ENCODE peak calls at places on chromosome 11, in seven cellular contexts. F is A549, T is AG09309, D is K562, V is progenitor cell of endocrine pancreas, E is brain microvascular endothelial cell, X is keratinocyte. A is an unnamed sample.

GRCh38 chr11:36162909-36163434 is 126.3 kb downstream of the COMMD9 start:
- DNase-seq in F (no peak), T (no peak), D (no peak), V (no peak), E (no peak), X (no peak), A (no peak)

GRCh38 chr11:43925932-43926505 is 16.4 kb upstream of the C11orf96 start:
- DNase-seq in F (no peak), T (no peak), D (no peak), V (no peak), E (no peak), X (no peak), A (no peak)

GRCh38 chr11:65260756-65261590 is 789 bp upstream of the POLA2 start:
- DNase-seq in F (peak; percentile 43), T (no peak), D (no peak), V (no peak), E (no peak), X (no peak), A (no peak)

GRCh38 chr11:75319035-75319877 is 32.2 kb downstream of the ARRB1 start:
- DNase-seq in F (no peak), T (no peak), D (no peak), V (no peak), E (no peak), X (no peak), A (peak; percentile 18)

GRCh38 chr11:80980221-80980620 is 1539.4 kb upstream of the TENM4 start:
- DNase-seq in F (no peak), T (no peak), D (no peak), V (no peak), E (peak; percentile 69), X (no peak), A (no peak)

GRCh38 chr11:66478823-66479740 is 1.2 kb upstream of the DPP3 start:
- DNase-seq in F (peak; percentile 49), T (no peak), D (peak; percentile 39), V (no peak), E (peak; percentile 33), X (no peak), A (peak; percentile 22)

GRCh38 chr11:20125927-20126326 is 34.3 kb downstream of the DBX1 start:
- DNase-seq in F (peak; percentile 29), T (no peak), D (no peak), V (no peak), E (peak; percentile 11), X (peak; percentile 36), A (peak; percentile 52)

GRCh38 chr11:28110839-28111235 is 2.6 kb downstream of the METTL15 start:
- DNase-seq in F (no peak), T (no peak), D (no peak), V (no peak), E (no peak), X (no peak), A (no peak)

GRCh38 chr11:130070829-130071205 is 1.1 kb downstream of the APLP2 start:
- DNase-seq in F (peak; percentile 4), T (no peak), D (no peak), V (no peak), E (no peak), X (no peak), A (peak; percentile 25)

GRCh38 chr11:114440121-114440860 is 1.0 kb downstream of the REXO2 start:
- DNase-seq in F (no peak), T (no peak), D (no peak), V (no peak), E (no peak), X (no peak), A (peak; percentile 56)

GRCh38 chr11:95352733-95353346 is 121.8 kb upstream of the SESN3 start:
- DNase-seq in F (no peak), T (no peak), D (no peak), V (no peak), E (no peak), X (no peak), A (no peak)

GRCh38 chr11:116882386-116882785 is 45.0 kb upstream of the APOA1 start:
- DNase-seq in F (no peak), T (peak; percentile 66), D (no peak), V (no peak), E (peak; percentile 40), X (peak; percentile 45), A (peak; percentile 71)

GRCh38 chr11:34859496-34859895 is 56.7 kb downstream of the APIP start:
- DNase-seq in F (no peak), T (no peak), D (no peak), V (no peak), E (no peak), X (no peak), A (no peak)

GRCh38 chr11:60390389-60390788 is 5.9 kb upstream of the MS4A14 start:
- DNase-seq in F (no peak), T (no peak), D (no peak), V (no peak), E (no peak), X (no peak), A (no peak)
- TF ChIP-seq CTCF in F (no peak), T (no peak), D (no peak), V (no peak), E (no peak), X (no peak), A (no peak)

DNA sequence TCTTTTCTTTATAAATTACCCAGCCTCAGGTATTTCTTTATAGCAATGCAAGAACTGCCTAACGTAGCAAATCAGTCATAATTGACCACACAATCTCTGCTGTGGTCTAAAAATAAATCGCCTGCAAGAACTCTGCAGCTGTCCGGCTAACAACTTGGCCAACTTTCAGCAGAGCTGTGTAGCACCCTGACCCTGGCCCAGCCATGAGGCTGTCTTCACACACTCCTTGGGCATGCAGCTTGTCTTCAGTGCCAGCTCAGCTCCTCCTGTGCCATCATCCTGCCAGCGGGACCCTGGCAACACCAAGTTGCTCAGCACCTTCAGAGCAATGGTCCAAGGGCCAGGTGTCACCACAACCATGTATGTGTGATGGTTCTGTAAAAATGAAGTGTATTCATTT is 355.6 kb downstream of the OPCML start:
- DNase-seq in F (no peak), T (no peak), D (no peak), V (no peak), E (no peak), X (no peak), A (no peak)
- TF ChIP-seq CTCF in F (no peak), T (no peak), D (no peak), V (no peak), E (no peak), X (no peak), A (no peak)

DNA sequence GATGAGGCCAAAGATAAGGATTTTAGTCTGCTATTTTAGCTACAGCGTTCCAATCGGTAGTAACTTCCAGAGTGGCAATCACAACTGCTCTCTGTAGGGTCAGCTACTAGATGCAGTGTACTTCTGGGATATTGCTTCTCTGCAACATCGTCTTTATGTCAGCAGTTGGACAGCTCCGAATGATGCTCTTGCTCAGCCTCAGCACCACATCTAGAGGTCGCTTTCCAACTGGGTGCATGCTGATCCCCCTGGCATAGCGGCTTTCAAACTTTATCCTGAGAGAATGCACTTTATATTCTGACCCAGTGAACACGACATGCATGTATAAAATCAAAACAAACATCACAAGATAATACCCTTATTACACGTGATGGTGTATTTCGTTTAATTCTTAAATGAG is 219.6 kb downstream of the C11orf87 start:
- DNase-seq in F (peak; percentile 0), T (peak; percentile 14), D (no peak), V (peak; percentile 29), E (peak; percentile 46), X (no peak), A (peak; percentile 6)
- TF ChIP-seq CTCF in F (peak; percentile 5), T (peak; percentile 40), D (no peak), V (peak; percentile 44), E (peak; percentile 36), X (peak; percentile 35), A (peak; percentile 11)

GRCh38 chr11:119015054-119015611 is 3.0 kb downstream of the RPS25 start:
- DNase-seq in F (no peak), T (no peak), D (no peak), V (no peak), E (no peak), X (no peak), A (no peak)
- TF ChIP-seq CTCF in F (no peak), T (no peak), D (peak; percentile 7), V (no peak), E (peak; percentile 32), X (no peak), A (peak; percentile 29)

GRCh38 chr11:26134053-26134452 is 197.9 kb upstream of the ANO3 start:
- DNase-seq in F (no peak), T (no peak), D (no peak), V (no peak), E (no peak), X (no peak), A (no peak)

GRCh38 chr11:26137651-26138050 is 194.3 kb upstream of the ANO3 start:
- DNase-seq in F (no peak), T (no peak), D (no peak), V (no peak), E (no peak), X (no peak), A (no peak)

DNA sequence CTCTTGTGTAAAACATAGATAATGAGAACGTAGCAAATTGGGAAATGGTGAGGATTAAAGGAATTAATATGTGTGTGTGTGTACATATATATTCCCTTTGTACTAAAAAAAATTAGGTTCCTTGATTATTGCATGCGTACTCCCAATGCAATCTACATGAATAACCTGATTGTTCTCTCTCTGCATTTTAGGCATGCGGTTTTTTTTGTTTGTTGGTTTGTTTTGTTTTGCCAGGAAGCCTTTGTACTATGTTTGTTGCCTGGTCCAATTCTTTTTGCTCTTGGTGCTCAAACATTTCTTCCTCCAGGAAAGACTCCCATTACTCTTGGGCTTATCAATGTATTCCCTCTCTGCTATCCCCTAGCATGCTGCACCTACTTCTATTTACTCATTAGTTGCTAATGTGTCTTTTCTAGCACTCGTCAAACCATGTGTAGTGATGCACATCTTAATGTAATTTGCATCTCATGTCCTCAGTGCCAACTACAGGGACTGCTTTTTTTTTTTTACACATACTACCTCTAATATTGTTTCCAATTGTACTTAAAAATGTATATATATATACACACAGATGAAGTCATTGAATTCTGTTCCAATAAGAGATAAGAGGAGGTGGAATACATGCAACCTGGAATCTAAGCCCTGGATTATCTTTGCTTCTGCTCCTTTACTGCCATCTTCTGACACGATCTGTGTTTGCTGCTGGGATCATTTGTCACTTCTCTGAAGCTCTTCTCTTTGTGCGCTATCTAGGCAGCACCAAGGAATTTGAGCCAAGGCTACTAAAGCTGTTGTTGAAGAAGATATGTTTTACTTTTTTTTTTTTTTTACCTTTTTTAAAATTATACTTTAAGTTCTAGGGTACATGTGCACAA is 197.2 kb upstream of the ANO3 start:
- DNase-seq in F (no peak), T (no peak), D (no peak), V (no peak), E (peak; percentile 31), X (no peak), A (no peak)
- TF ChIP-seq CTCF in F (no peak), T (peak; percentile 30), D (no peak), V (peak; percentile 37), E (peak; percentile 61), X (peak; percentile 47), A (peak; percentile 34)

GRCh38 chr11:103964390-103964789 is 72.0 kb upstream of the DDI1 start:
- DNase-seq in F (no peak), T (no peak), D (peak; percentile 6), V (no peak), E (no peak), X (no peak), A (no peak)
- TF ChIP-seq CTCF in F (no peak), T (no peak), D (no peak), V (peak; percentile 9), E (peak; percentile 18), X (no peak), A (peak; percentile 38)